ENCODE peak calls at places on chromosome 6, in four cellular contexts. G is A549; Y is stimulated activated naive CD8-positive, alpha-beta T cell treated with anti-CD3 and anti-CD28 coated beads, Interleukin-15, amount 100 ng/mL, for 72 hours; E is PC-3. B is an unnamed sample.

GRCh38 chr6:87925373-87926060 is 122.1 kb upstream of the SPACA1 start:
- ATAC-seq in Y (no peak), G (no peak), E (no peak), B (no peak)

GRCh38 chr6:41288025-41288777 is 1.7 kb upstream of the TREM1 start:
- ATAC-seq in Y (peak), E (peak), G (no peak), B (no peak)

GRCh38 chr6:7815716-7816115 is 89.8 kb downstream of the BMP6 start:
- ATAC-seq in E (no peak), Y (no peak), G (no peak), B (no peak)

GRCh38 chr6:501891-502601 is 110.5 kb downstream of the IRF4 start:
- ATAC-seq in Y (peak), E (no peak), G (no peak), B (no peak)

GRCh38 chr6:166056637-166057036 is 111.0 kb downstream of the TBXT start:
- ATAC-seq in G (no peak), Y (no peak), E (no peak), B (no peak)

GRCh38 chr6:46199387-46199786 is 28.6 kb upstream of the ENPP5 start:
- ATAC-seq in G (no peak), Y (no peak), E (no peak), B (no peak)

GRCh38 chr6:46367365-46367764 is 123.9 kb downstream of the RCAN2 start:
- ATAC-seq in G (no peak), Y (no peak), E (no peak), B (no peak)

GRCh38 chr6:9482030-9482731 is 932.7 kb downstream of the TFAP2A start:
- ATAC-seq in G (peak), E (peak), Y (no peak), B (peak)

GRCh38 chr6:85892346-85892745 is 249.7 kb upstream of the SYNCRIP start:
- ATAC-seq in Y (no peak), E (no peak), G (no peak), B (no peak)

B was measured in SK-N-SH treated with all-trans-retinoic acid at 6 μM for 48 hours.